ENCODE peak calls at places on chromosomes 6 and 20, in four cellular contexts. One of them, this sample, is unnamed.

GRCh38 chr20:13035399-13036173 is 26.8 kb downstream of the SPTLC3 start:
- ATAC-seq in omental fat pad: no peak
- ATAC-seq in IMR-90: no peak
- ATAC-seq in activated T-cell treated with anti-CD3 and anti-CD28 coated beads, Interleukin-2, amount 50 U/mL, for 4 hours: no peak
- ATAC-seq in this sample: no peak

GRCh38 chr6:108174371-108175175 is 8.8 kb downstream of the NR2E1 start:
- ATAC-seq in omental fat pad: no peak
- ATAC-seq in IMR-90: peak; percentile 88
- ATAC-seq in activated T-cell treated with anti-CD3 and anti-CD28 coated beads, Interleukin-2, amount 50 U/mL, for 4 hours: no peak
- ATAC-seq in this sample: no peak

GRCh38 chr6:44829811-44830210 is 442.3 kb downstream of the CDC5L start:
- ATAC-seq in omental fat pad: no peak
- ATAC-seq in IMR-90: no peak
- ATAC-seq in activated T-cell treated with anti-CD3 and anti-CD28 coated beads, Interleukin-2, amount 50 U/mL, for 4 hours: no peak
- ATAC-seq in this sample: no peak

GRCh38 chr6:150641398-150642139 is 41.9 kb downstream of the PLEKHG1 start:
- ATAC-seq in omental fat pad: no peak
- ATAC-seq in IMR-90: no peak
- ATAC-seq in activated T-cell treated with anti-CD3 and anti-CD28 coated beads, Interleukin-2, amount 50 U/mL, for 4 hours: no peak
- ATAC-seq in this sample: peak; percentile 78

GRCh38 chr20:51800769-51801219 is 1.5 kb downstream of the SALL4 start:
- ATAC-seq in omental fat pad: no peak
- ATAC-seq in IMR-90: peak; percentile 47
- ATAC-seq in activated T-cell treated with anti-CD3 and anti-CD28 coated beads, Interleukin-2, amount 50 U/mL, for 4 hours: no peak
- ATAC-seq in this sample: no peak

GRCh38 chr20:10501377-10501776 is 66.3 kb downstream of the SLX4IP start:
- ATAC-seq in omental fat pad: no peak
- ATAC-seq in IMR-90: no peak
- ATAC-seq in activated T-cell treated with anti-CD3 and anti-CD28 coated beads, Interleukin-2, amount 50 U/mL, for 4 hours: peak; percentile 36
- ATAC-seq in this sample: no peak

GRCh38 chr6:42315220-42315990 is 97.7 kb upstream of the MRPS10 start:
- ATAC-seq in omental fat pad: no peak
- ATAC-seq in IMR-90: peak; percentile 2
- ATAC-seq in activated T-cell treated with anti-CD3 and anti-CD28 coated beads, Interleukin-2, amount 50 U/mL, for 4 hours: no peak
- ATAC-seq in this sample: peak; percentile 21

GRCh38 chr6:31717499-31718222 is 2.5 kb downstream of the LY6G6D start:
- ATAC-seq in omental fat pad: no peak
- ATAC-seq in IMR-90: no peak
- ATAC-seq in activated T-cell treated with anti-CD3 and anti-CD28 coated beads, Interleukin-2, amount 50 U/mL, for 4 hours: no peak
- ATAC-seq in this sample: no peak

GRCh38 chr20:57244627-57245214 is 21.7 kb downstream of the BMP7 start:
- ATAC-seq in omental fat pad: peak; percentile 33
- ATAC-seq in IMR-90: no peak
- ATAC-seq in activated T-cell treated with anti-CD3 and anti-CD28 coated beads, Interleukin-2, amount 50 U/mL, for 4 hours: no peak
- ATAC-seq in this sample: no peak

GRCh38 chr20:5531318-5532081 is 214.7 kb upstream of the PROKR2 start:
- ATAC-seq in omental fat pad: peak; percentile 22
- ATAC-seq in IMR-90: no peak
- ATAC-seq in activated T-cell treated with anti-CD3 and anti-CD28 coated beads, Interleukin-2, amount 50 U/mL, for 4 hours: no peak
- ATAC-seq in this sample: no peak

GRCh38 chr20:41854765-41855164 is 236.6 kb upstream of the CHD6 start:
- ATAC-seq in omental fat pad: no peak
- ATAC-seq in IMR-90: no peak
- ATAC-seq in activated T-cell treated with anti-CD3 and anti-CD28 coated beads, Interleukin-2, amount 50 U/mL, for 4 hours: no peak
- ATAC-seq in this sample: no peak

GRCh38 chr6:26486358-26486757 is 13.7 kb upstream of the BTN1A1 start:
- ATAC-seq in omental fat pad: no peak
- ATAC-seq in IMR-90: no peak
- ATAC-seq in activated T-cell treated with anti-CD3 and anti-CD28 coated beads, Interleukin-2, amount 50 U/mL, for 4 hours: no peak
- ATAC-seq in this sample: no peak

GRCh38 chr20:2238601-2239000 is 57.2 kb upstream of the TGM3 start:
- ATAC-seq in omental fat pad: no peak
- ATAC-seq in IMR-90: no peak
- ATAC-seq in activated T-cell treated with anti-CD3 and anti-CD28 coated beads, Interleukin-2, amount 50 U/mL, for 4 hours: no peak
- ATAC-seq in this sample: no peak

GRCh38 chr6:51273228-51273961 is 454.7 kb downstream of the TFAP2B start:
- ATAC-seq in omental fat pad: no peak
- ATAC-seq in IMR-90: no peak
- ATAC-seq in activated T-cell treated with anti-CD3 and anti-CD28 coated beads, Interleukin-2, amount 50 U/mL, for 4 hours: no peak
- ATAC-seq in this sample: no peak

GRCh38 chr6:5763407-5763806 is 243.3 kb downstream of the NRN1 start:
- ATAC-seq in omental fat pad: no peak
- ATAC-seq in IMR-90: no peak
- ATAC-seq in activated T-cell treated with anti-CD3 and anti-CD28 coated beads, Interleukin-2, amount 50 U/mL, for 4 hours: no peak
- ATAC-seq in this sample: peak; percentile 40

GRCh38 chr6:53048431-53049195 is 16.6 kb upstream of the FBXO9 start:
- ATAC-seq in omental fat pad: no peak
- ATAC-seq in IMR-90: peak; percentile 49
- ATAC-seq in activated T-cell treated with anti-CD3 and anti-CD28 coated beads, Interleukin-2, amount 50 U/mL, for 4 hours: peak; percentile 72
- ATAC-seq in this sample: no peak

GRCh38 chr6:127317275-127318128 is 25.9 kb downstream of the ECHDC1 start:
- ATAC-seq in omental fat pad: no peak
- ATAC-seq in IMR-90: no peak
- ATAC-seq in activated T-cell treated with anti-CD3 and anti-CD28 coated beads, Interleukin-2, amount 50 U/mL, for 4 hours: no peak
- ATAC-seq in this sample: no peak

GRCh38 chr20:43761396-43762340 is 34.9 kb upstream of the GTSF1L start:
- ATAC-seq in omental fat pad: no peak
- ATAC-seq in IMR-90: no peak
- ATAC-seq in activated T-cell treated with anti-CD3 and anti-CD28 coated beads, Interleukin-2, amount 50 U/mL, for 4 hours: no peak
- ATAC-seq in this sample: no peak

GRCh38 chr6:32830017-32830416 is 8.5 kb downstream of the TAP2 start:
- ATAC-seq in omental fat pad: no peak
- ATAC-seq in IMR-90: no peak
- ATAC-seq in activated T-cell treated with anti-CD3 and anti-CD28 coated beads, Interleukin-2, amount 50 U/mL, for 4 hours: no peak
- ATAC-seq in this sample: no peak

GRCh38 chr6:106797186-106797585 is 167.8 kb downstream of the QRSL1 start:
- ATAC-seq in omental fat pad: no peak
- ATAC-seq in IMR-90: no peak
- ATAC-seq in activated T-cell treated with anti-CD3 and anti-CD28 coated beads, Interleukin-2, amount 50 U/mL, for 4 hours: no peak
- ATAC-seq in this sample: no peak

GRCh38 chr6:116047173-116047933 is 13.3 kb downstream of the FRK start:
- ATAC-seq in omental fat pad: no peak
- ATAC-seq in IMR-90: peak; percentile 51
- ATAC-seq in activated T-cell treated with anti-CD3 and anti-CD28 coated beads, Interleukin-2, amount 50 U/mL, for 4 hours: no peak
- ATAC-seq in this sample: peak; percentile 80

GRCh38 chr20:44884907-44885391 is 556 bp upstream of the YWHAB start:
- ATAC-seq in omental fat pad: no peak
- ATAC-seq in IMR-90: no peak
- ATAC-seq in activated T-cell treated with anti-CD3 and anti-CD28 coated beads, Interleukin-2, amount 50 U/mL, for 4 hours: peak; percentile 0
- ATAC-seq in this sample: no peak

GRCh38 chr6:138588805-138589434 is 89.6 kb upstream of the NHSL1 start:
- ATAC-seq in omental fat pad: peak; percentile 54
- ATAC-seq in IMR-90: peak; percentile 67
- ATAC-seq in activated T-cell treated with anti-CD3 and anti-CD28 coated beads, Interleukin-2, amount 50 U/mL, for 4 hours: no peak
- ATAC-seq in this sample: no peak